ENCODE peak calls at places on chromosomes 5 and 9, in eight cellular contexts. One of them, this sample, is unnamed.

GRCh38 chr5:133662578-133662977 is 50.2 kb upstream of the FSTL4 start:
- DNase-seq in breast epithelium: no peak
- DNase-seq in AG09319: no peak
- DNase-seq in ascending aorta: no peak
- DNase-seq in OCI-LY7: no peak
- DNase-seq in Calu3: no peak
- DNase-seq in tibial artery: no peak
- DNase-seq in SK-N-SH: no peak
- DNase-seq in this sample: no peak

GRCh38 chr9:546797-547223 is 294.7 kb upstream of the DMRT1 start:
- DNase-seq in breast epithelium: no peak
- DNase-seq in AG09319: no peak
- DNase-seq in ascending aorta: no peak
- DNase-seq in OCI-LY7: peak; percentile 60
- DNase-seq in Calu3: no peak
- DNase-seq in tibial artery: no peak
- DNase-seq in SK-N-SH: no peak
- DNase-seq in this sample: no peak

GRCh38 chr9:22026696-22027095 is 17.6 kb upstream of the CDKN2B start:
- DNase-seq in breast epithelium: no peak
- DNase-seq in AG09319: no peak
- DNase-seq in ascending aorta: no peak
- DNase-seq in OCI-LY7: no peak
- DNase-seq in Calu3: no peak
- DNase-seq in tibial artery: no peak
- DNase-seq in SK-N-SH: no peak
- DNase-seq in this sample: no peak

GRCh38 chr5:151222769-151223446 is 984 bp downstream of the CCDC69 start:
- DNase-seq in breast epithelium: no peak
- DNase-seq in AG09319: no peak
- DNase-seq in ascending aorta: peak; percentile 72
- DNase-seq in OCI-LY7: peak; percentile 23
- DNase-seq in Calu3: no peak
- DNase-seq in tibial artery: peak; percentile 80
- DNase-seq in SK-N-SH: no peak
- DNase-seq in this sample: peak; percentile 69

GRCh38 chr5:167993771-167994170 is 297.7 kb upstream of the WWC1 start:
- DNase-seq in breast epithelium: no peak
- DNase-seq in AG09319: no peak
- DNase-seq in ascending aorta: no peak
- DNase-seq in OCI-LY7: no peak
- DNase-seq in Calu3: no peak
- DNase-seq in tibial artery: no peak
- DNase-seq in SK-N-SH: no peak
- DNase-seq in this sample: no peak

GRCh38 chr9:36788534-36788933 is 215.8 kb downstream of the MELK start:
- DNase-seq in breast epithelium: no peak
- DNase-seq in AG09319: no peak
- DNase-seq in ascending aorta: no peak
- DNase-seq in OCI-LY7: peak; percentile 39
- DNase-seq in Calu3: no peak
- DNase-seq in tibial artery: no peak
- DNase-seq in SK-N-SH: no peak
- DNase-seq in this sample: peak; percentile 39

GRCh38 chr5:179311091-179311470 is 34.2 kb downstream of the ADAMTS2 start:
- DNase-seq in breast epithelium: no peak
- DNase-seq in AG09319: no peak
- DNase-seq in ascending aorta: no peak
- DNase-seq in OCI-LY7: no peak
- DNase-seq in Calu3: no peak
- DNase-seq in tibial artery: peak; percentile 61
- DNase-seq in SK-N-SH: peak; percentile 78
- DNase-seq in this sample: no peak

GRCh38 chr9:132233138-132233537 is 71.3 kb downstream of the NTNG2 start:
- DNase-seq in breast epithelium: no peak
- DNase-seq in AG09319: no peak
- DNase-seq in ascending aorta: no peak
- DNase-seq in OCI-LY7: no peak
- DNase-seq in Calu3: no peak
- DNase-seq in tibial artery: no peak
- DNase-seq in SK-N-SH: no peak
- DNase-seq in this sample: no peak

DNA sequence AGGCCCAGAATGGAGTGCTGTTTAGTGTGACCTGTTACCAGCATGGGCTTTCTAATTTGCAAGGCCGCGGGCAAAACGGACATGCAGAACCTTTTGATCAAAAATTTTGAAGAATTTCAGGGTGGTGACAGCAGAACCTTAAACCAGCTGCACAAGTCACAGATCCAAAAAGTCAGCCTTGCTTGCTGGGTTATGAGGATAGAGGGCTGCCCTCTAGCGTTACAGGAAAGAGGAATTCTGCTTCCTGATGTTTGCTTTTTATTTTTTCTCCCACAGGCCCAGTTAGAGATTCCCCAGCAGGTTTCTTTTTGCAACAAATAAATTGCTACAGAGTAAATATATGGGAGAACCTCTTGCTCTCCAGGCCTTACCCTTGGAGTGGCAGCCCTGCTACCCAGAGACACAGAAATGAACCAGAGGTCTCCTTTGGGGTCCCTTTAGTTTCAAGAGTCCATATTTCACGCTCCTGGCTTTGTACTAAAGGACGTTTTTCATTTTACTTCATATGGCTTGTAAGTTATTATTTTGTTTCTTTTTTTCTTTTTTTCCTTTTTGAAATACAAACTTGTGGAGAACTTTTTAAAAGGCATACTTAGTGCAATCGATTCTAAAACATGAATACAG is 3.4 kb upstream of the ADCY2 start:
- DNase-seq in breast epithelium: no peak
- DNase-seq in AG09319: peak; percentile 22
- DNase-seq in ascending aorta: no peak
- DNase-seq in OCI-LY7: peak; percentile 2
- DNase-seq in Calu3: peak; percentile 18
- DNase-seq in tibial artery: no peak
- DNase-seq in SK-N-SH: peak; percentile 30
- DNase-seq in this sample: no peak
- TF ChIP-seq CTCF in breast epithelium: peak; percentile 10
- TF ChIP-seq CTCF in AG09319: peak; percentile 84
- TF ChIP-seq CTCF in ascending aorta: peak; percentile 13
- TF ChIP-seq CTCF in OCI-LY7: peak; percentile 62
- TF ChIP-seq CTCF in Calu3: no peak
- TF ChIP-seq CTCF in tibial artery: peak; percentile 39
- TF ChIP-seq CTCF in SK-N-SH: peak; percentile 71
- TF ChIP-seq CTCF in this sample: no peak

GRCh38 chr9:109907400-109907799 is 127.4 kb downstream of the PALM2AKAP2 start:
- DNase-seq in breast epithelium: no peak
- DNase-seq in AG09319: no peak
- DNase-seq in ascending aorta: no peak
- DNase-seq in OCI-LY7: peak; percentile 94
- DNase-seq in Calu3: no peak
- DNase-seq in tibial artery: no peak
- DNase-seq in SK-N-SH: no peak
- DNase-seq in this sample: peak; percentile 39

GRCh38 chr9:109908459-109909390 is 128.7 kb downstream of the PALM2AKAP2 start:
- DNase-seq in breast epithelium: no peak
- DNase-seq in AG09319: peak; percentile 44
- DNase-seq in ascending aorta: no peak
- DNase-seq in OCI-LY7: peak; percentile 61
- DNase-seq in Calu3: no peak
- DNase-seq in tibial artery: no peak
- DNase-seq in SK-N-SH: no peak
- DNase-seq in this sample: no peak

GRCh38 chr9:109905472-109905871 is 125.5 kb downstream of the PALM2AKAP2 start:
- DNase-seq in breast epithelium: no peak
- DNase-seq in AG09319: no peak
- DNase-seq in ascending aorta: no peak
- DNase-seq in OCI-LY7: no peak
- DNase-seq in Calu3: no peak
- DNase-seq in tibial artery: no peak
- DNase-seq in SK-N-SH: no peak
- DNase-seq in this sample: no peak

GRCh38 chr9:109907810-109908458 is 127.9 kb downstream of the PALM2AKAP2 start:
- DNase-seq in breast epithelium: no peak
- DNase-seq in AG09319: no peak
- DNase-seq in ascending aorta: no peak
- DNase-seq in OCI-LY7: peak; percentile 54
- DNase-seq in Calu3: no peak
- DNase-seq in tibial artery: no peak
- DNase-seq in SK-N-SH: no peak
- DNase-seq in this sample: no peak

DNA sequence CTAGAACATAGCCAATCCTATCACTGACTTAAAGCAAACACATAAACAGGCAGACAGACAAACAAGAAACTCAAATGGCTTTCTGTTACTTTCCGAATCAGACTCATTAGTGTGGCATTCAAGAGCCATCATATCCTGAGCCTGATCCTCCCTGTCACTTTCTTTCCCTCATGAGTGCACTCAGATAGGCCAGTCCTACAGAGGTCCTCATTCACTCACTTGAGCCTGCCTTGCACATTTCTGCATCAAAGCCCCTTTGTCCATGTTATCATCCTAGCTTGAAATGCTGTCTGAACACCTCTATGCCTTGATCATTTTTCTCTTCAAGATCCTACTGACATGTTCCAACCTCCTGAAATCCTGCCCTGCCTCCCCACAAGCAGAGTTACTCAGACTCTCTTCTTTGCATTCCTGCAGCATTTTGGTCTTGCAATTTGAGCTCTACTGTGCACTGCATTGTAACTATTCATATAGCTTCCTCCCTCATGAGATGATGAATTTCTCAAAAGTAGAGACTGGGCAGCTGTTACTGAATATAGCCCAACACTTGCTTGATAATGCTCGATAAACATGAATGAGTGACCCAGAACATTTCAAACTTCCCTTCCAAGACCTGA is 126.9 kb downstream of the PALM2AKAP2 start:
- DNase-seq in breast epithelium: no peak
- DNase-seq in AG09319: no peak
- DNase-seq in ascending aorta: no peak
- DNase-seq in OCI-LY7: peak; percentile 77
- DNase-seq in Calu3: no peak
- DNase-seq in tibial artery: no peak
- DNase-seq in SK-N-SH: no peak
- DNase-seq in this sample: no peak
- TF ChIP-seq CTCF in breast epithelium: no peak
- TF ChIP-seq CTCF in AG09319: no peak
- TF ChIP-seq CTCF in ascending aorta: no peak
- TF ChIP-seq CTCF in OCI-LY7: peak; percentile 74
- TF ChIP-seq CTCF in Calu3: no peak
- TF ChIP-seq CTCF in tibial artery: no peak
- TF ChIP-seq CTCF in SK-N-SH: no peak
- TF ChIP-seq CTCF in this sample: peak; percentile 32

DNA sequence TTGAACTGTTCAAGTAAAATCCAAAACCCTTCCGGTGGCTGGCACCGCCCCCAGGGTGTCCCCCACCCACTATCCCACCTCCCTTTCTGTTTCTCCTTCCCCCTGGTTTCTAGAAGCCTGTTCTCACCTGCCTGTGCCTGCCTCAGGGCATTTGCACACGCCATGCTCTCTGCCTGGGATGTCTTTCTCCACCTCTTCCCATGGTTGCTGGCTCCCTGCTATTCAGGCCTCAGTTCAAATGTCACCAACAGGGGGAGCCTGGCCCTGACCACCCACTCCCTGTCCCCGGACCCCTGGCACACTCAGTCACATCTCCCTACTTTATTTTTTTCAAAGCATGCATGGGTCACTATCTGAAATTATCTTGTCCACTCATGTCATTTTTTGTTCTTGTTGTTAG is 39.9 kb upstream of the EEIG1 start:
- DNase-seq in breast epithelium: no peak
- DNase-seq in AG09319: no peak
- DNase-seq in ascending aorta: no peak
- DNase-seq in OCI-LY7: no peak
- DNase-seq in Calu3: no peak
- DNase-seq in tibial artery: no peak
- DNase-seq in SK-N-SH: peak; percentile 57
- DNase-seq in this sample: no peak
- TF ChIP-seq CTCF in breast epithelium: no peak
- TF ChIP-seq CTCF in AG09319: peak; percentile 16
- TF ChIP-seq CTCF in ascending aorta: no peak
- TF ChIP-seq CTCF in OCI-LY7: peak; percentile 75
- TF ChIP-seq CTCF in Calu3: no peak
- TF ChIP-seq CTCF in tibial artery: no peak
- TF ChIP-seq CTCF in SK-N-SH: peak; percentile 39
- TF ChIP-seq CTCF in this sample: peak; percentile 11

GRCh38 chr9:135819905-135820304 is 87.4 kb downstream of the CAMSAP1 start:
- DNase-seq in breast epithelium: no peak
- DNase-seq in AG09319: no peak
- DNase-seq in ascending aorta: peak; percentile 22
- DNase-seq in OCI-LY7: no peak
- DNase-seq in Calu3: no peak
- DNase-seq in tibial artery: peak; percentile 16
- DNase-seq in SK-N-SH: no peak
- DNase-seq in this sample: no peak
- TF ChIP-seq CTCF in breast epithelium: no peak
- TF ChIP-seq CTCF in AG09319: no peak
- TF ChIP-seq CTCF in ascending aorta: no peak
- TF ChIP-seq CTCF in OCI-LY7: peak; percentile 59
- TF ChIP-seq CTCF in Calu3: no peak
- TF ChIP-seq CTCF in tibial artery: no peak
- TF ChIP-seq CTCF in SK-N-SH: peak; percentile 26
- TF ChIP-seq CTCF in this sample: no peak

DNA sequence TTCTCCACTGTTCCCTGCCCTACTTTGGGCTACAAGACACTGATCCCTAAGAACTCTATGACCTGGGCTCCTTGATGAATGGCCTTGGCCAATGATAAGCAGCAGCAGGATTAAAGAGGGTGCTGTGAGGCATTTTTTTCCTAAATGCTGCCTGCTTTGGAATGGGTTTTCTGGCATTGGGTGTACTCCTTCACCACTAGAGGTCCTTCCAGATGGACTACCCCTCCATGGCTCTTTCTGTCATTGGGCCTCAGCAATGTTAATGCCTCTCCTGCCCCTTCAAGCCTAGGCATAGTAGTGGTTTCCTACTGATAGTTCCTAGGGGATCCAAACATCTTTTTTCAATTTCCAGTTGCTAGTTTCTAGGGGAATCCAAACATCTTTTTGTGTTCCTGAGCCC is 319.3 kb upstream of the RPS23 start:
- DNase-seq in breast epithelium: no peak
- DNase-seq in AG09319: no peak
- DNase-seq in ascending aorta: no peak
- DNase-seq in OCI-LY7: no peak
- DNase-seq in Calu3: no peak
- DNase-seq in tibial artery: no peak
- DNase-seq in SK-N-SH: no peak
- DNase-seq in this sample: no peak
- TF ChIP-seq CTCF in breast epithelium: no peak
- TF ChIP-seq CTCF in AG09319: peak; percentile 10
- TF ChIP-seq CTCF in ascending aorta: no peak
- TF ChIP-seq CTCF in OCI-LY7: peak; percentile 51
- TF ChIP-seq CTCF in Calu3: no peak
- TF ChIP-seq CTCF in tibial artery: no peak
- TF ChIP-seq CTCF in SK-N-SH: no peak
- TF ChIP-seq CTCF in this sample: peak; percentile 4

GRCh38 chr9:83708515-83709158 is 879 bp upstream of the UBQLN1 start:
- DNase-seq in breast epithelium: peak; percentile 81
- DNase-seq in AG09319: peak; percentile 8
- DNase-seq in ascending aorta: peak; percentile 91
- DNase-seq in OCI-LY7: peak; percentile 44
- DNase-seq in Calu3: peak; percentile 49
- DNase-seq in tibial artery: peak; percentile 88
- DNase-seq in SK-N-SH: peak; percentile 75
- DNase-seq in this sample: peak; percentile 75
- TF ChIP-seq CTCF in breast epithelium: no peak
- TF ChIP-seq CTCF in AG09319: peak; percentile 5
- TF ChIP-seq CTCF in ascending aorta: no peak
- TF ChIP-seq CTCF in OCI-LY7: peak; percentile 68
- TF ChIP-seq CTCF in Calu3: no peak
- TF ChIP-seq CTCF in tibial artery: no peak
- TF ChIP-seq CTCF in SK-N-SH: peak; percentile 30
- TF ChIP-seq CTCF in this sample: peak; percentile 56

GRCh38 chr5:79774171-79774854 is 84.7 kb downstream of the CMYA5 start:
- DNase-seq in breast epithelium: no peak
- DNase-seq in AG09319: no peak
- DNase-seq in ascending aorta: no peak
- DNase-seq in OCI-LY7: peak; percentile 20
- DNase-seq in Calu3: peak; percentile 75
- DNase-seq in tibial artery: no peak
- DNase-seq in SK-N-SH: peak; percentile 38
- DNase-seq in this sample: peak; percentile 37
- TF ChIP-seq CTCF in breast epithelium: peak; percentile 21
- TF ChIP-seq CTCF in AG09319: peak; percentile 12
- TF ChIP-seq CTCF in ascending aorta: no peak
- TF ChIP-seq CTCF in OCI-LY7: peak; percentile 61
- TF ChIP-seq CTCF in Calu3: peak; percentile 46
- TF ChIP-seq CTCF in tibial artery: no peak
- TF ChIP-seq CTCF in SK-N-SH: peak; percentile 35
- TF ChIP-seq CTCF in this sample: peak; percentile 30